ENCODE peak calls at places on chromosome 11, in seven cellular contexts. E is transverse colon, U is stomach, N is K562, H is esophagus muscularis mucosa, W is suprapubic skin, B is H1. P is an unnamed sample. For H3K4me1, the result is how much of the 10 kb centered on the place peaks cover.

GRCh38 chr11:64583296-64584262 is 7.4 kb upstream of the SLC22A12 start:
- DNase-seq in E (no peak), U (no peak), N (peak), H (no peak), W (peak), B (no peak), P (peak)

GRCh38 chr11:18285841-18286240 is 19.8 kb downstream of the SAA1 start:
- DNase-seq in E (no peak), U (no peak), N (no peak), H (no peak), W (no peak), B (no peak), P (no peak)

GRCh38 chr11:76288166-76288978 is 82.1 kb upstream of the WNT11 start:
- DNase-seq in E (no peak), U (no peak), N (no peak), H (no peak), W (no peak), B (no peak), P (no peak)

GRCh38 chr11:94681140-94681539 is 87.0 kb upstream of the AMOTL1 start:
- DNase-seq in E (no peak), U (no peak), N (no peak), H (peak), W (no peak), B (no peak), P (no peak)

GRCh38 chr11:125591659-125592304 is 870 bp upstream of the STT3A start:
- DNase-seq in E (peak), U (peak), N (peak), H (no peak), W (peak), B (no peak), P (peak)

GRCh38 chr11:350723-351255 is 18.5 kb upstream of the B4GALNT4 start:
- DNase-seq in E (no peak), U (no peak), N (no peak), H (no peak), W (no peak), B (no peak), P (peak)

GRCh38 chr11:105774899-105775298 is 165.0 kb downstream of the GRIA4 start:
- DNase-seq in E (no peak), U (no peak), N (no peak), H (no peak), W (no peak), B (no peak), P (no peak)

GRCh38 chr11:68142028-68142412 is 20.8 kb upstream of the CHKA start:
- DNase-seq in E (no peak), U (peak), N (no peak), H (no peak), W (no peak), B (no peak), P (no peak)

GRCh38 chr11:44730775-44731174 is 4.0 kb downstream of the TSPAN18 start:
- DNase-seq in E (no peak), U (no peak), N (no peak), H (no peak), W (no peak), B (no peak), P (no peak)

GRCh38 chr11:64224891-64225607 is 937 bp downstream of the TRPT1 start:
- DNase-seq in E (no peak), U (no peak), N (no peak), H (no peak), W (no peak), B (peak), P (peak)

GRCh38 chr11:35550374-35551036 is 25.1 kb upstream of the PAMR1 start:
- DNase-seq in E (no peak), U (no peak), N (no peak), H (peak), W (no peak), B (no peak), P (no peak)

GRCh38 chr11:72221386-72221785 is 3.2 kb upstream of the INPPL1 start:
- DNase-seq in E (no peak), U (peak), N (no peak), H (peak), W (no peak), B (peak), P (peak)

GRCh38 chr11:67488155-67488480 is 5.3 kb downstream of the AIP start:
- DNase-seq in E (no peak), U (no peak), N (no peak), H (no peak), W (no peak), B (no peak), P (no peak)

GRCh38 chr11:19433367-19433766 is 192.6 kb upstream of the E2F8 start:
- DNase-seq in E (no peak), U (no peak), N (no peak), H (peak), W (no peak), B (no peak), P (no peak)

GRCh38 chr11:117528061-117528780 is 200.6 kb downstream of the CEP164 start:
- DNase-seq in E (no peak), U (no peak), N (no peak), H (no peak), W (no peak), B (no peak), P (no peak)

GRCh38 chr11:73862971-73863370 is 13.7 kb downstream of the COA4 start:
- DNase-seq in E (no peak), U (no peak), N (no peak), H (no peak), W (no peak), B (no peak), P (no peak)

GRCh38 chr11:117195761-117196160 is 3.4 kb upstream of the TAGLN start:
- DNase-seq in E (no peak), U (no peak), N (no peak), H (no peak), W (no peak), B (no peak), P (no peak)

GRCh38 chr11:1390603-1391164 is 950 bp downstream of the BRSK2 start:
- DNase-seq in E (no peak), U (no peak), N (no peak), H (no peak), W (no peak), B (peak), P (peak)

DNA sequence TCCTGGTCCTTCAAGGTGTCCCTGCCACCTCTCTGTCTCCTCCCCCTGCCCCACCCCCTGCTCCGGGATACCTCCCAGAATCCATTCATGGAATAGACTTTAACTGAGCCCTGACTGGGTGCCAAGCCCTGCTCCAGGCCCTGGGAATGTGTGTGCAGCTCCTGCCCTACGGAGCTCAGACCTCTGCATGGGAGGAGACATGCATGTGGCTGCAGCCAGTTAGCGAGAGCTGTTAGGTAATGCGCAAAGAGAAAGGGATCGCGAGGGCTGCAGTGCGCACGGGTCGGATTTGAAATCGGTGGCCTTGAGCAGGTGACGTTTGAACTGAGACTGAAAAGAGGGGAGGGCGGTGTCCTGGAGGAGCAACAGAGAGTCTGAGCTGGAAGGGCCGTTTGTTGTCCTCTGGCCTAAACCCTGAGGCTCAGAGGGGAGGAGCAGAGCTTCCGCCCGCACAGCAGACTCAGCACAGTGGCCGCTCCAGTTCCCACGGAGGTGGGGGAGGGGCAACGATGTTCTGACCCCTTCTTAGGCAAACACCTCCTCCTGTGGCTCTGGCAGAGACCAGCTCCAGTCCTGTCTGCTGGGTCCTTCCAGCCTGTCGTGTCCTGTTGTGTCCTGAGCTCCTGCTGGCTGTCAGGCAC is 19.8 kb upstream of the LRRC10B start:
- DNase-seq in E (peak), U (peak), N (peak), H (no peak), W (no peak), B (peak), P (no peak)
- TF ChIP-seq POLR2AphosphoS5 in E (peak), U (no peak), N (no peak), H (peak), W (no peak), B (no peak), P (peak)

DNA sequence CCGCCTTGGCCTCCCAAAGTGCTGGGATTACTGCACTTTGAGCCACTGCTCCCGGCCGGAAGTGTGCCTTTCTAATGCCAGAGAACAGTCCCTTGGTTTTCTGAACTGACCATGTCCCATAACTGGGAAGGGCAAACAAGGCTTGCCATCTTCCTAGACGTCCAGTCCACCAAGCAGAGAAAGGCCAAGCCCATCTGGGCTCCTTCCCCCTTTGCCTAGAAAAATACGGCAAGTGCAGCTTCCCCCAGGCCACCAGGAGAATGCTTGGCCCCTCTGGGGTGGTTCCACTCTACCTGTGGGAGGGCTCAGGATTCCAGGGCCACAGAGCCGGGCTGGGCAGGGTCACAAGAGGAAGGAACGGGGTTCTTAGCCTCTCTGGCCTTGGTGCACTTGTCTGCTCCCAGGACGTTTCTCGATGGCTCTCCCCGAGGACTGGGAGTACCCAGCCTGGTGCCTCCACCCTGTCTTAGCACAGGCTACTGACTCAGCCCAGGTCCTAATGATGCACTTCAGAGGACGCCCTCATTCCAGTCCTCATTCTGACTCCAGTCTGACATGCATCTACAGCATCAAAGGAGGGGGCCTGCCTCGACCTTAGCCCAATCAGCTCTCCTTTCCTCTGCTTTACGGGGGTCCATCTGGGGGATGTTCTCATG is 1.2 kb downstream of the USP2 start:
- DNase-seq in E (no peak), U (no peak), N (no peak), H (no peak), W (peak), B (no peak), P (no peak)
- H3K4me1 ChIP-seq in E (under half), U (half or more), N (half or more), H (under half), W (under half), B (under half), P (under half)

DNA sequence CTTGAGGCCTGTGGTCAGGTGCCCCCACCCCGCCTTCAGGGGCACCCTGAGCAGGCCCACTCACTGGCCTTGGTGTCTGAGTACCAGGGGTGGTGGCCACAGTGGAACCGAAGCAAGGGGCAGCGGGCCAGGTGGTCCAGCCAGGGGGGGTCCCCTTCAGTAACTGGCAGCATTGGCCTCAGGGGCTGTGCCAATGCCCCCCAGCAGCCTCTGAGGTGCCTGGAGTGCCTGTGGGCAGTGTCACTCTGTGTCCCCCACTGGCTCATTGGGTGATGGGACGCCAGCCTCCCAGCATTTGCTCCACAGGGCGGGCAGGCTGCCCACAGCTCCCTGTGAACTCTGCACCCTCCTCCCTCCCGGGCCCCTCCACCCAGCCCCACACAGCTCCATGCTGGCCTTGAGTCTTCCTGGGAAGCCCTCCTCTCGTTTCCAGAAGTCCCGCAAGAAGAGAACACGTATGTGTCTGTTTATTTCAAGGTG is 29.5 kb upstream of the CARS1 start:
- DNase-seq in E (no peak), U (no peak), N (no peak), H (no peak), W (no peak), B (no peak), P (no peak)
- TF ChIP-seq POLR2AphosphoS5 in E (no peak), U (no peak), N (no peak), H (no peak), W (no peak), B (no peak), P (no peak)

GRCh38 chr11:57310091-57310490 is 14.7 kb downstream of the TNKS1BP1 start:
- DNase-seq in E (no peak), U (no peak), N (no peak), H (no peak), W (peak), B (no peak), P (peak)

GRCh38 chr11:57312511-57313021 is 12.2 kb downstream of the TNKS1BP1 start:
- DNase-seq in E (no peak), U (peak), N (no peak), H (no peak), W (no peak), B (no peak), P (peak)

GRCh38 chr11:57313071-57313787 is 11.5 kb downstream of the TNKS1BP1 start:
- DNase-seq in E (no peak), U (peak), N (no peak), H (no peak), W (no peak), B (no peak), P (peak)

GRCh38 chr11:57310630-57311086 is 14.1 kb downstream of the TNKS1BP1 start:
- DNase-seq in E (no peak), U (no peak), N (no peak), H (no peak), W (peak), B (no peak), P (no peak)

DNA sequence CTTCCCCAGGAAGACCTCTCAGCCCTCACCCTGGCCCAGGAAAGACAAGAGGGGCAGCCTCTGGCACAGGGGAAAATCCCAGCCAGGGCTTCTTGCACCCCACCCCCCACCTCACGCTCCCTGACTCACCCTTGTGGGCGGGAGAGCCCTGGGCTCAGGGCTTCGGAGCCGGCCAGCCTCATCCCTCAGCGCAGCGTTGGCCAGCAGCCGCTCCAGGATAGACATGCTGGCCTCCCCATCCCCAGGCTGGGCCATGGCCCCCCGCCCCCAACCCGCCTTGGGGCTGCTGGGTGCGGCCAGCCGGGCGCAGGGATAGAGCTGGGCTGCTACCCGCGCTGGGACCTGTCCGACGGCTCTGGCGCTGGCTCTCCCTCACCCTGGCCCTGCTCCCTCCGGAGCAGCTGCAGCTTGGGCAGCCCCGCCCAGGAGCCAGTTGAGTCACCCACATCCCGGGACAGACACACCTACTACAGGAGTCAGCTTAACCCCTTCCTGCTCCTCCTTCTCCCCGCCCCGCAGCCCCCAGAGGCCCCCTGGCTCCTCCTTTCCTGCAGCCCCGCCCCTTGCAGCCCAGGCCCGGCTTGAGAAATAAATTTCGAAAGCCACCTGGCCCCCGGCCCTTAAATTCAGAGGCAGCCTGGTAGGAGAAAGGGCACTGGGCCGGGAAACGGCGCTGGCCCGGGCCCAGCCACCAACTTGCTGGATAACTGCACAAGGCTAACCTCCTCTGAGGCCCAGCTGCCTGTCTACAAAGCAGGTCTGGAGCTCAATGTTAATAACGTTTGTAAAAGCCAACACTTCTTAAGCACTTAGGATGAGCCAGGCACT is 13.4 kb downstream of the TNKS1BP1 start:
- DNase-seq in E (peak), U (peak), N (peak), H (peak), W (peak), B (peak), P (peak)
- H3K4me1 ChIP-seq in E (under half), U (half or more), N (under half), H (half or more), W (half or more), B (under half), P (under half)

GRCh38 chr11:56842829-56843794 is 94.6 kb upstream of the OR9G4 start:
- DNase-seq in E (no peak), U (no peak), N (no peak), H (no peak), W (no peak), B (no peak), P (no peak)

GRCh38 chr11:56843816-56844215 is 95.3 kb upstream of the OR9G4 start:
- DNase-seq in E (no peak), U (no peak), N (no peak), H (no peak), W (no peak), B (no peak), P (no peak)

GRCh38 chr11:56846631-56847400 is 98.3 kb upstream of the OR9G4 start:
- DNase-seq in E (no peak), U (no peak), N (no peak), H (no peak), W (no peak), B (no peak), P (no peak)

GRCh38 chr11:56845121-56845732 is 96.7 kb upstream of the OR9G4 start:
- DNase-seq in E (no peak), U (no peak), N (no peak), H (no peak), W (no peak), B (no peak), P (no peak)

DNA sequence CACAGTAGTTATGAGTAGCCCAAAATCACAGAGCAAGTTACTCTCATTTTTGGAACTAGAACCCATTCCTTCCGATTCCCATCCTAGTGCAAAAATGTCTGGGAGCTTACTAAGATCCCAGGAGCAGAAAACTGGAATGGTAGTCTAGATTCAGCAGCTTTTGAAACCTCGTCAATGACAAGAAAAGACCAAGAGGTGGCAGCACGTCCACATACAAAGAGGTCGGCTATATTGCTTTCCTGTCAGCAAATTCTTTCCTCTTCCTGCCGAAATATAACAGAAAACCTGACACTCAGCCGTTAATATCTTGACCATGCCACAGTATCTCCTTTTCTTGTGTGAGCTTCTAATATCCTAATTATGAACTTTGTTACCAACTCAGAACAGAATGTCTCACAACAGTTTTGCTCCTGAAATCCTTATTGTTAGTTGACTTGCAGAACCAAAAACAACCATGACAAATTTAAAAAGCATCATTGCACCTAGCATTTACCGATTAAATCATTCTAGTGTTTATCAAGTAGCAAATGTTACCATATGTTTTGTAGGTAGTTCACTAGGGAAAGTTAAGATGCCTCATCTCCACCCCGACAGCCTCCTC is 92.8 kb upstream of the OR9G4 start:
- DNase-seq in E (peak), U (peak), N (peak), H (no peak), W (no peak), B (peak), P (no peak)
- TF ChIP-seq POLR2AphosphoS5 in E (no peak), U (peak), N (no peak), H (no peak), W (no peak), B (no peak), P (no peak)

DNA sequence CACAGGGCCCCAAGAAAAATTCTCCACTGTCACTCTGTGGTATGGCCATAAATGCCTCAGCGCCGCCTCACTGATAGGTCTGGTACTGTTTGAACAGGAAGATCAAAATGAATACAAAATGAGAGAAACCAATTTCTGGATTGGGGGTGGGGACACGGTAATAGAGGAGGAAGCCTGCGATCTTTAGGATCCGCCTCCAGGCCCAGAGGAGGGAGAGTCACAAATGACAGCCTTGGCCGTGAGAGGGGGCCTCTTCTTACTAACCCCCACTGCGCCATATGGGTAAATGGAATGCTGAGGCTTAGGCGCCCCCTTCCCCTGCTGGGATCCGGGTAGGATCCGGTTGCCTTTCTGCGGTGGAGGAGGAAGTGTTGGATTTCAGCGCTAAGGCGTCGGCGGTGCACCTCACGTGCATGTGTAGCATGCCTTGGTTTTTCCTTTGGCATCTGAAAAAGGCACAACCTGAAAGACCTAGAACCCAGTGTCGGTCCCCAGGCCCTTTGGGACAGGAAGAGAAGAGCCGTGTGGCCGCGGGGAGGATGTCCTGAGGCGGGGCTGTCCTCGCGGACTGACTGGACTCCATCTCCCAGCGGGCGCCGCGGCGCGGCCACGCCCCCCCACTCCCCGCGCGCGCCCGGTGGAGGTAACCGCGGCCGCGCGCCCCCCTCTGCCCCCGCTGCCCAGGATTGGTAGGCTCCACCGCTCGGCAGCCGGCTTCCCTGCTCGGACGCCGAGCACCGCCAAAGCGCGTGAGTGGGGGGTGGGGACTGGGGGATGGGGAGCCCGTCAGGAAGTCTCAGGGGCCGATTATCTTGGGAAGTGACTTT is 718 bp upstream of the MADD start:
- DNase-seq in E (peak), U (peak), N (peak), H (peak), W (peak), B (peak), P (peak)
- H3K4me1 ChIP-seq in E (under half), U (half or more), N (half or more), H (under half), W (under half), B (under half), P (under half)

P was measured in spleen.